ENCODE peak calls at places on chromosome 18, in nine cellular contexts. R is caudate nucleus, B is heart left ventricle, J is OCI-LY7, W is coronary artery, H is Panc1, C is uterus, V is SK-N-SH, L is fibroblast of lung. Z is an unnamed sample.

GRCh38 chr18:24111936-24112335 is 26.9 kb upstream of the CABYR start:
- DNase-seq in R (no peak), B (no peak), J (no peak), W (no peak), H (no peak), C (no peak), V (no peak), L (no peak), Z (no peak)

GRCh38 chr18:22509423-22509822 is 91.7 kb upstream of the CTAGE1 start:
- DNase-seq in R (no peak), B (no peak), J (no peak), W (no peak), H (no peak), C (no peak), V (no peak), L (no peak), Z (no peak)

GRCh38 chr18:43526436-43527150 is 249.3 kb upstream of the SYT4 start:
- DNase-seq in R (no peak), B (no peak), J (no peak), W (no peak), H (no peak), C (no peak), V (no peak), L (peak), Z (no peak)

GRCh38 chr18:72867721-72868665 is at the start of gene NETO1:
- DNase-seq in R (no peak), B (no peak), J (no peak), W (no peak), H (no peak), C (no peak), V (peak), L (peak), Z (no peak)

GRCh38 chr18:72742002-72742401 is 125.8 kb downstream of the NETO1 start:
- DNase-seq in R (no peak), B (no peak), J (no peak), W (no peak), H (no peak), C (no peak), V (no peak), L (no peak), Z (no peak)

GRCh38 chr18:46916551-46917107 is 678 bp downstream of the PIAS2 start:
- DNase-seq in R (no peak), B (no peak), J (peak), W (no peak), H (no peak), C (no peak), V (peak), L (peak), Z (no peak)

GRCh38 chr18:45738660-45739059 is 14.7 kb downstream of the SLC14A1 start:
- DNase-seq in R (no peak), B (no peak), J (no peak), W (no peak), H (no peak), C (no peak), V (no peak), L (no peak), Z (no peak)

GRCh38 chr18:22018366-22018765 is 151.0 kb upstream of the GATA6 start:
- DNase-seq in R (no peak), B (no peak), J (no peak), W (no peak), H (no peak), C (no peak), V (no peak), L (no peak), Z (no peak)

GRCh38 chr18:36589857-36590543 is 238.8 kb downstream of the TPGS2 start:
- DNase-seq in R (no peak), B (no peak), J (no peak), W (no peak), H (no peak), C (no peak), V (no peak), L (peak), Z (no peak)

GRCh38 chr18:37567994-37568359 is 2.4 kb upstream of the CELF4 start:
- DNase-seq in R (no peak), B (no peak), J (no peak), W (peak), H (no peak), C (no peak), V (no peak), L (no peak), Z (no peak)

GRCh38 chr18:74281011-74281638 is 10.6 kb downstream of the CYB5A start:
- DNase-seq in R (no peak), B (no peak), J (no peak), W (no peak), H (no peak), C (no peak), V (no peak), L (no peak), Z (no peak)

GRCh38 chr18:48848641-48849143 is 102.1 kb downstream of the SMAD7 start:
- DNase-seq in R (no peak), B (peak), J (no peak), W (no peak), H (no peak), C (no peak), V (no peak), L (peak), Z (no peak)
- H3K27ac ChIP-seq in R (no peak), B (peak), J (no peak), W (peak), H (no peak), C (peak), V (peak), L (no peak), Z (peak)

DNA sequence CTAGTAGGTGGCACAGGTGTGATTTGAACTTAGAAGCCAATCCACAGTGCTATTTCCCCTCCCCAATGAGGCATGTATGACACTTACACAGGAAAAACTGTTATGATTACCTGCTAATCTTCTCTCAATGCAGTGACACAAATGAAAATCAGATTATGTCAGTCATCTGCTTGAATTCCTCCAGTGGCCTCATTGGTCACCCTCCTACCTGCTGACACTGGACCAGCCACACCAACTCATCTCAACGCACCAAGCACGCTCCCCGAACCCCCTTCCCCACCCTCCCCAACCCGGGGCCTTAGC is 82.2 kb upstream of the SEC11C start:
- DNase-seq in R (no peak), B (no peak), J (no peak), W (no peak), H (no peak), C (no peak), V (no peak), L (no peak), Z (no peak)
- H3K27ac ChIP-seq in R (no peak), B (no peak), J (no peak), W (no peak), H (peak), C (no peak), V (no peak), L (no peak), Z (peak)

GRCh38 chr18:79222790-79223189 is 153.6 kb downstream of the ATP9B start:
- DNase-seq in R (no peak), B (no peak), J (no peak), W (no peak), H (no peak), C (no peak), V (no peak), L (no peak), Z (no peak)
- H3K27ac ChIP-seq in R (no peak), B (no peak), J (no peak), W (no peak), H (no peak), C (no peak), V (no peak), L (no peak), Z (no peak)

DNA sequence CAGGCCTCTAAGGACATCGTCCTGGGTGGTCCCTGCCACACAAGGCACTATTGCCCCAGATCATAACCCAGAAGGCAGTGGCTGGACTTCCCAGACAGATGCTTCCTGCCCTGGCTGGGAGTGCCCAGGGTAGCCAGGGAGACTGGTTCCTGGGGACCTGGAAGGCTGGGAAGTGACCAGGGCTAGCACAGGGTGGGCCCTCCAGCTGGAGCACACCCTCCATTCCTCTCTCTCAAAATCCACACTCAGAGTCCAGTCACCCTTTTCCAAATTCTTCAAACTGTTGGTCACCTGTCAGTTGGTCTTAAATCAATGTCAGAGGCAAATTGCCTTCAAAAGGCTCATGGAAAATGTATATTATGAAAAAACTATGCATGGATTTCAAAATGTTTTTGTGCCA is 11.6 kb upstream of the TUBB6 start:
- DNase-seq in R (no peak), B (no peak), J (no peak), W (no peak), H (no peak), C (no peak), V (no peak), L (no peak), Z (peak)
- H3K27ac ChIP-seq in R (no peak), B (no peak), J (no peak), W (no peak), H (no peak), C (no peak), V (no peak), L (no peak), Z (no peak)

DNA sequence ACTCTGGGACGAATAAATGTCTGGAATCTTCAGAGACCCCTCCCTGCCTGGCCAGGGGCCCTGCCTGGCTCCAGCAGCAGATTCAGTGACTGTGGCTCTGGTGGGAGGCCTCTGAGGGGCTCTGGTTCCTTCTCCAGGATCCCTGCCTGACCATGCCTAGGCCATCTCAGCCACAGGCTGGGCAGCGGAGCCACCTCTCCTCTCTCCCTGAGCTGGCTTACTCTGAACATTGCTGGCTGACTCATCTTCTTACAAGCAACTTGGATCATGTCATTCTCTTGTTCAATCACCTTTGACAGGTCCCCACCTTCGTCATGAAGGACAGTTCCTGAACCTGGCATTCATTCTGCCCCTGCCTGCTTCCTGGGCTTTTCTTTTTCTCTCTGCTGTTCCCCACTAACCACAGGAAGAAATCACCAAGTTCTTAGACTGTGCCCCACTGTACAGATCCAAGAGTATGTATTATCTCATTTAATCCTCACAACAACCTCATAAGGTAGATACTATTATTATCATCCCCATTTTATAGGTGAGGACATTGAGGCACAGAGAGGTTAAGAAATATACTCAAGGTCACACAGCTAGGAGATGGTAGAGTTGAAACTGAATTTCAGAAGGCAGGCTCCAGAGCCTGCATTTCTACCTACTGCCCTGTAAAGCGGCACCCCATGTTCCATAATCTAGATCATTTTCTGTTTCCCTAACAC is 155.5 kb upstream of the SMAD2 start:
- DNase-seq in R (no peak), B (no peak), J (no peak), W (no peak), H (no peak), C (no peak), V (no peak), L (no peak), Z (no peak)
- H3K27ac ChIP-seq in R (no peak), B (no peak), J (no peak), W (no peak), H (no peak), C (no peak), V (no peak), L (no peak), Z (no peak)

GRCh38 chr18:44582432-44582831 is 98.3 kb upstream of the SETBP1 start:
- DNase-seq in R (no peak), B (no peak), J (no peak), W (no peak), H (no peak), C (no peak), V (no peak), L (no peak), Z (no peak)

GRCh38 chr18:44580159-44580558 is 100.5 kb upstream of the SETBP1 start:
- DNase-seq in R (no peak), B (no peak), J (no peak), W (no peak), H (no peak), C (no peak), V (no peak), L (no peak), Z (no peak)

GRCh38 chr18:44579745-44580144 is 100.9 kb upstream of the SETBP1 start:
- DNase-seq in R (no peak), B (no peak), J (no peak), W (no peak), H (no peak), C (no peak), V (no peak), L (peak), Z (peak)

GRCh38 chr18:44584900-44585299 is 95.8 kb upstream of the SETBP1 start:
- DNase-seq in R (no peak), B (no peak), J (no peak), W (no peak), H (no peak), C (no peak), V (no peak), L (no peak), Z (no peak)

DNA sequence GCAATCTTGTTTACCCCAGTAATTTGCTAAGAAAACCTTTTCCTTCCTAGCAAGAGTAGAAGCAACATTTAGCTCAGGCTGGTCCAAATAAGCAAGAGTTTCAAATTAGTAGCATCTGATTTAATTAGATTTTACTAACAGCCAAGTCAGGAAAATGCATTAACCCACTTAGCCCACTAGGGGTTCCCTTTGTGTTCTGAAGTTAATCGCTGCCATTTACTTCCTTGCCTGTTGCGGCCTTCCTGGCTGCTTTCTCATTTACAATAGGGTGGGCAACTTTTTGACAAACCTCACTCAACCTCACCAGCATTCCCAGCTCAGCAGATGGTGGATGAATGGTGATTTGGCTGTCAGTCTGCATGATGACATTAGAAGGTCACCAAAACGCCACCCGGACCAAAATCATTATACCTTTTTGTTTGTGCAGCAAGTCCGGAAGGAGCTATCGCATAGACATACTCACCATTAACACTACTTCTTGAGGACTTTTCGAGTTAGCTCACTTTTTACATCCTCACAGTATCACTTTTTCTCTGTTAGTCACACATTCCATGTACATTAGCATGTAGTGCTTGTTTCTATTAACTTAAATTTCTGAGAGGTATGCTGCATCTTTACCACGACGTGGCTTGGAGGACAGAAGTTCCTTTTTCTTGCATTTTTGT is 101.5 kb upstream of the SETBP1 start:
- DNase-seq in R (no peak), B (no peak), J (peak), W (no peak), H (no peak), C (no peak), V (peak), L (peak), Z (no peak)
- H3K27ac ChIP-seq in R (no peak), B (no peak), J (no peak), W (no peak), H (no peak), C (no peak), V (no peak), L (no peak), Z (peak)

GRCh38 chr18:56309104-56309503 is 329.3 kb downstream of the TXNL1 start:
- DNase-seq in R (no peak), B (no peak), J (no peak), W (no peak), H (no peak), C (no peak), V (no peak), L (peak), Z (no peak)

GRCh38 chr18:56307354-56307753 is 331.0 kb downstream of the TXNL1 start:
- DNase-seq in R (no peak), B (no peak), J (no peak), W (no peak), H (no peak), C (no peak), V (no peak), L (no peak), Z (no peak)

GRCh38 chr18:56305583-56305982 is 332.8 kb downstream of the TXNL1 start:
- DNase-seq in R (no peak), B (no peak), J (no peak), W (no peak), H (no peak), C (no peak), V (no peak), L (no peak), Z (no peak)

GRCh38 chr18:56306793-56307192 is 331.6 kb downstream of the TXNL1 start:
- DNase-seq in R (no peak), B (no peak), J (no peak), W (no peak), H (no peak), C (no peak), V (no peak), L (no peak), Z (no peak)

GRCh38 chr18:56307771-56308170 is 330.6 kb downstream of the TXNL1 start:
- DNase-seq in R (no peak), B (no peak), J (no peak), W (no peak), H (no peak), C (no peak), V (no peak), L (no peak), Z (no peak)
- H3K27ac ChIP-seq in R (no peak), B (no peak), J (no peak), W (no peak), H (no peak), C (no peak), V (no peak), L (no peak), Z (no peak)

Z was measured in tibial artery.